ENCODE peak calls at places on chromosomes 1 and 21, in eight cellular contexts. U is HAP-1; Z is CD4-positive, alpha-beta T cell; L is A549; M is neural progenitor cell; G is Peyer's patch; P is PC-3; X is ovary. W is an unnamed sample.

GRCh38 chr1:206905295-206906164 is 8.3 kb downstream of the IL24 start:
- DNase-seq in U (no peak), M (no peak), P (peak; percentile 100), L (peak; percentile 71), X (no peak), G (no peak), Z (no peak), W (no peak)

GRCh38 chr1:215523128-215523861 is 43.8 kb upstream of the KCTD3 start:
- DNase-seq in M (no peak), Z (no peak), L (no peak), P (peak; percentile 70), X (no peak), U (peak; percentile 19), G (no peak), W (no peak)

GRCh38 chr1:156065871-156066270 is 4.9 kb downstream of the RAB25 start:
- DNase-seq in Z (no peak), P (no peak), G (no peak), M (no peak), X (no peak), U (no peak), L (no peak), W (no peak)

GRCh38 chr1:60988827-60989363 is 93.5 kb upstream of the NFIA start:
- DNase-seq in P (no peak), Z (no peak), U (no peak), G (no peak), L (no peak), M (no peak), X (no peak), W (no peak)

GRCh38 chr1:209202826-209203439 is 380.6 kb upstream of the CAMK1G start:
- DNase-seq in X (no peak), L (peak; percentile 43), G (no peak), U (peak; percentile 68), M (peak; percentile 66), Z (no peak), P (peak; percentile 84), W (no peak)

GRCh38 chr1:223700942-223701637 is 11.2 kb upstream of the CAPN2 start:
- DNase-seq in G (no peak), X (peak; percentile 75), L (peak; percentile 90), P (peak; percentile 99), M (no peak), Z (no peak), U (no peak), W (no peak)

GRCh38 chr1:156383023-156383422 is 14.0 kb downstream of the RHBG start:
- DNase-seq in Z (peak; percentile 44), L (peak; percentile 88), P (peak; percentile 86), U (peak; percentile 60), M (peak; percentile 88), G (peak; percentile 49), X (peak; percentile 57), W (no peak)

GRCh38 chr1:89646259-89646658 is 13.3 kb downstream of the LRRC8C start:
- DNase-seq in U (no peak), Z (no peak), L (no peak), G (no peak), P (no peak), M (no peak), X (no peak), W (no peak)

GRCh38 chr1:223234164-223234501 is 91.1 kb upstream of the TLR5 start:
- DNase-seq in P (no peak), L (no peak), U (no peak), Z (no peak), X (no peak), M (no peak), G (no peak), W (no peak)

DNA sequence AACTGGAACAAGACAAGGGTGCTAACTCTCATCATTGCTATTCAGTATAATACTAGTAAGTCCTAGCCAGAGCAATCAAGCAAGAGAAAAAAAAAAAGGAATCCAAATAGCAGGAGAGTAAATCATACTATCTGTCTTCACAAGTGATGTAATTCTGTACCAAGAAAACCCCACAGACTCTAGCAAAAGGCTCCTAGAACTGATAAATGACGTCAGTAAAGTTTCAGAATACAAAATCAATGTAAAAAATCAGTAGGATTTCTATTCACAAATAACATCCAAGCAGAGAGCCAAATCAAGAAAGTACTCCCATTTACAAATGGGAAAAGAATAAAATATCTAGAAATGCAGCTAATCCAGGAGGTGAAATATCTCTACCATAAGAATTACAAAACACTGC is 1632.9 kb downstream of the NCAM2 start:
- DNase-seq in L (no peak), M (no peak), X (no peak), P (no peak), U (no peak), G (no peak), Z (no peak), W (no peak)
- H3K9me3 ChIP-seq in L (no peaks in the 10 kb centered on the region), M (no peaks in the 10 kb centered on the region), X (no peaks in the 10 kb centered on the region), P (no peaks in the 10 kb centered on the region), U (no peaks in the 10 kb centered on the region), G (no peaks in the 10 kb centered on the region), Z (no peaks in the 10 kb centered on the region), W (no peaks in the 10 kb centered on the region)

GRCh38 chr1:3002349-3003038 is 18.8 kb upstream of the ACTRT2 start:
- DNase-seq in U (no peak), P (no peak), X (no peak), L (no peak), Z (no peak), G (no peak), M (no peak), W (no peak)

GRCh38 chr1:3000214-3000613 is 21.1 kb upstream of the ACTRT2 start:
- DNase-seq in G (no peak), P (no peak), Z (no peak), M (no peak), U (no peak), L (no peak), X (no peak), W (no peak)

GRCh38 chr1:3000671-3001470 is 20.4 kb upstream of the ACTRT2 start:
- DNase-seq in M (no peak), Z (no peak), P (no peak), L (no peak), G (no peak), U (no peak), X (no peak), W (no peak)

GRCh38 chr1:3003039-3003940 is 18.0 kb upstream of the ACTRT2 start:
- DNase-seq in X (no peak), Z (no peak), G (no peak), M (no peak), P (no peak), L (no peak), U (no peak), W (no peak)

GRCh38 chr1:3001471-3002348 is 19.6 kb upstream of the ACTRT2 start:
- DNase-seq in L (no peak), P (no peak), Z (no peak), G (no peak), M (no peak), X (no peak), U (no peak), W (no peak)
- H3K9me3 ChIP-seq in L (no peaks in the 10 kb centered on the region), P (no peaks in the 10 kb centered on the region), Z (no peaks in the 10 kb centered on the region), G (no peaks in the 10 kb centered on the region), M (peaks cover 8% of the 10 kb centered on the region), X (no peaks in the 10 kb centered on the region), U (no peaks in the 10 kb centered on the region), W (no peaks in the 10 kb centered on the region)

GRCh38 chr1:79155991-79156390 is 149.5 kb upstream of the ADGRL4 start:
- DNase-seq in U (no peak), M (no peak), G (no peak), X (no peak), L (no peak), Z (no peak), P (no peak), W (no peak)
- H3K9me3 ChIP-seq in U (no peaks in the 10 kb centered on the region), M (no peaks in the 10 kb centered on the region), G (no peaks in the 10 kb centered on the region), X (no peaks in the 10 kb centered on the region), L (no peaks in the 10 kb centered on the region), Z (no peaks in the 10 kb centered on the region), P (no peaks in the 10 kb centered on the region), W (no peaks in the 10 kb centered on the region)

GRCh38 chr1:35490250-35490649 is 67.0 kb downstream of the KIAA0319L start:
- DNase-seq in X (no peak), G (no peak), L (no peak), P (no peak), U (no peak), M (no peak), Z (no peak), W (no peak)

GRCh38 chr1:35488346-35488745 is 68.9 kb downstream of the KIAA0319L start:
- DNase-seq in G (no peak), P (no peak), U (no peak), M (no peak), Z (no peak), X (no peak), L (no peak), W (no peak)

GRCh38 chr1:35481229-35481628 is 76.0 kb downstream of the KIAA0319L start:
- DNase-seq in L (no peak), G (no peak), X (no peak), U (no peak), M (no peak), P (no peak), Z (no peak), W (no peak)

DNA sequence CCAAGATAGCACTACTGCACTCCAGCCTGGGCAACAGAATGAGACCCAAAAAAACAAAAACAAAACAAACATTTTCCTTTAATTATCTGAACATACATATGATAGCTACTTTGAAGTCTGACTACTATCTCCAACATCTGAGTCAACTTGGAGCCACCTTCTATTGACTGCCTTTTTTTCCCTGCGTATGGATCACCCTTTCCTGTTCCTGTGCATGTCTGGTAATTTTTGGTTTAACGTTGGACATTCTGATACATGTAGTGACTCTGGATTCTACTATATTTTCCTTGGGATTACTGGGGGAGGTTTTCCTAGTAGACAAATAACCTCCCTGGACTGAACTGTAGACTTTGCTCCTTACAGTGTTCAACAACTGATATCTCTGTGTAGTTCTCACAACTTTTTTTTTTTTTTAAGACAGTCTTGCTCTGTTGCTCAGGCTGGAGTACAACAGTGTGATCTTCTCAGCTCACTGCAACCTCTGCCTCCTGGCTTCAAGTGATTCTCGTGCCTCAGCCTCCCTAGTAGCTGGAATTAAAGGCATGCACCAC is 70.3 kb downstream of the KIAA0319L start:
- DNase-seq in G (no peak), M (no peak), U (no peak), X (no peak), P (no peak), Z (no peak), L (no peak), W (no peak)
- H3K9me3 ChIP-seq in G (no peaks in the 10 kb centered on the region), M (no peaks in the 10 kb centered on the region), U (no peaks in the 10 kb centered on the region), X (no peaks in the 10 kb centered on the region), P (no peaks in the 10 kb centered on the region), Z (no peaks in the 10 kb centered on the region), L (no peaks in the 10 kb centered on the region), W (no peaks in the 10 kb centered on the region)

GRCh38 chr21:17803536-17803935 is 15.6 kb downstream of the C21orf91 start:
- DNase-seq in P (no peak), L (no peak), X (no peak), U (no peak), Z (no peak), M (no peak), G (no peak), W (no peak)

GRCh38 chr21:17802568-17802967 is 16.6 kb downstream of the C21orf91 start:
- DNase-seq in M (no peak), G (no peak), X (no peak), Z (no peak), U (no peak), L (no peak), P (no peak), W (no peak)

DNA sequence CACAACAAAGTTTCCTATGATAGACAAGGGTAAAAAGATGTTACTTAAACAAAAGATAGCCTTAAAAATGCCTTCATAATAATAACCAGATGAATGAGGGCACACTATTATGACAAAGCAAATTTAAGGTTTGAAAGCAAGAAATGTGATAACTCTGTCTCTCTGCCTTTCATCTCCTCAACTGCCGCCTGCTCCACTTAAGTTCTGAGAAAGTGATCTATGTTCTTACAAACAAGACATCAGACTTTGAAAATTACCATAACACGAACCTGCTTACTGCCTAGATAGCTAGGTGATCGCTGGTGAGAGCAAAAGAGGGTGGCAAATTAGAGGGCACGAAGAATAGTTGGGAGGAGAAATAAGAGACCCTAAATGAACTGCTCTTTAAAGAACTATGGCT is 13.2 kb downstream of the C21orf91 start:
- DNase-seq in G (no peak), P (no peak), Z (no peak), U (no peak), M (no peak), L (no peak), X (no peak), W (no peak)
- H3K9me3 ChIP-seq in G (peaks cover 14% of the 10 kb centered on the region), P (peaks cover 20% of the 10 kb centered on the region), Z (peaks cover 21% of the 10 kb centered on the region), U (peaks cover 11% of the 10 kb centered on the region), M (peaks cover 14% of the 10 kb centered on the region), L (peaks cover 3% of the 10 kb centered on the region), X (no peaks in the 10 kb centered on the region), W (peaks cover 14% of the 10 kb centered on the region)

W was measured in T-helper 17 cell.